ENCODE peak calls at places on chromosomes 13 and 19, in eight cellular contexts. R, Y, M, I, B, V, C and F are unnamed samples.

GRCh38 chr13:72782717-72783116 is 784 bp downstream of the PIBF1 start:
- DNase-seq in R (no peak), Y (peak), M (no peak), I (no peak), B (no peak), V (peak), C (peak), F (peak)

GRCh38 chr13:98539655-98540054 is 37.3 kb downstream of the STK24 start:
- DNase-seq in R (no peak), Y (no peak), M (no peak), I (no peak), B (no peak), V (peak), C (peak), F (peak)

GRCh38 chr13:84744203-84744602 is 861.9 kb upstream of the SLITRK1 start:
- DNase-seq in R (no peak), Y (no peak), M (no peak), I (no peak), B (no peak), V (no peak), C (no peak), F (no peak)

GRCh38 chr13:100528353-100528752 is 60.2 kb downstream of the GGACT start:
- DNase-seq in R (no peak), Y (no peak), M (no peak), I (no peak), B (no peak), V (no peak), C (no peak), F (no peak)

GRCh38 chr19:19550454-19550842 is 12.4 kb downstream of the CILP2 start:
- DNase-seq in R (no peak), Y (peak), M (no peak), I (no peak), B (no peak), V (no peak), C (no peak), F (no peak)

GRCh38 chr19:16062789-16063188 is 13.5 kb upstream of the TPM4 start:
- DNase-seq in R (peak), Y (peak), M (peak), I (no peak), B (no peak), V (no peak), C (peak), F (no peak)

GRCh38 chr13:23509781-23510543 is 60.2 kb upstream of the TNFRSF19 start:
- DNase-seq in R (no peak), Y (peak), M (no peak), I (peak), B (no peak), V (peak), C (peak), F (peak)

GRCh38 chr19:3056454-3057016 is 5.8 kb downstream of the TLE5 start:
- DNase-seq in R (no peak), Y (no peak), M (peak), I (no peak), B (no peak), V (no peak), C (no peak), F (no peak)

GRCh38 chr13:113447596-113447995 is 5.7 kb downstream of the ADPRHL1 start:
- DNase-seq in R (no peak), Y (no peak), M (no peak), I (no peak), B (no peak), V (no peak), C (no peak), F (no peak)

GRCh38 chr13:97696921-97697320 is 256.6 kb upstream of the IPO5 start:
- DNase-seq in R (no peak), Y (no peak), M (no peak), I (no peak), B (no peak), V (no peak), C (no peak), F (no peak)

GRCh38 chr19:30070198-30070969 is 128.3 kb downstream of the URI1 start:
- DNase-seq in R (peak), Y (no peak), M (no peak), I (no peak), B (no peak), V (no peak), C (no peak), F (no peak)

GRCh38 chr19:18322318-18322758 is 538 bp downstream of the LSM4 start:
- DNase-seq in R (peak), Y (peak), M (no peak), I (no peak), B (no peak), V (peak), C (peak), F (peak)

GRCh38 chr13:102799544-102800144 is 725 bp downstream of the BIVM start:
- DNase-seq in R (peak), Y (peak), M (no peak), I (no peak), B (no peak), V (peak), C (peak), F (peak)

GRCh38 chr13:20721058-20721453 is 17.6 kb downstream of the IL17D start:
- DNase-seq in R (no peak), Y (no peak), M (no peak), I (no peak), B (no peak), V (no peak), C (no peak), F (no peak)

GRCh38 chr19:43784981-43785808 is 4.4 kb upstream of the KCNN4 start:
- DNase-seq in R (peak), Y (peak), M (peak), I (no peak), B (no peak), V (peak), C (peak), F (peak)

GRCh38 chr13:39417643-39418042 is 185.3 kb downstream of the LHFPL6 start:
- DNase-seq in R (no peak), Y (peak), M (no peak), I (peak), B (no peak), V (peak), C (peak), F (peak)

GRCh38 chr13:111460548-111461444 is 140.4 kb downstream of the TEX29 start:
- DNase-seq in R (peak), Y (peak), M (peak), I (peak), B (peak), V (peak), C (peak), F (peak)

GRCh38 chr13:90070362-90070761 is 1277.1 kb upstream of the MIR17HG start:
- DNase-seq in R (no peak), Y (no peak), M (no peak), I (no peak), B (no peak), V (peak), C (peak), F (no peak)

GRCh38 chr19:15025237-15025636 is 24.0 kb upstream of the CASP14 start:
- DNase-seq in R (no peak), Y (no peak), M (peak), I (no peak), B (no peak), V (no peak), C (no peak), F (no peak)

GRCh38 chr19:50703915-50704548 is 15.6 kb downstream of the SHANK1 start:
- DNase-seq in R (no peak), Y (no peak), M (no peak), I (no peak), B (no peak), V (no peak), C (no peak), F (no peak)

GRCh38 chr13:98202026-98202425 is 25.0 kb upstream of the RNF113B start:
- DNase-seq in R (peak), Y (no peak), M (no peak), I (no peak), B (no peak), V (no peak), C (no peak), F (no peak)

GRCh38 chr13:59873856-59874255 is 289.9 kb downstream of the DIAPH3 start:
- DNase-seq in R (no peak), Y (no peak), M (no peak), I (no peak), B (no peak), V (no peak), C (no peak), F (no peak)
- H3K4me3 ChIP-seq in R (no peak), Y (no peak), M (no peak), I (no peak), B (no peak), V (no peak), C (no peak), F (no peak)

GRCh38 chr19:1360818-1361461 is 22.8 kb upstream of the NDUFS7 start:
- DNase-seq in R (peak), Y (peak), M (peak), I (no peak), B (no peak), V (peak), C (no peak), F (peak)
- H3K4me3 ChIP-seq in R (no peak), Y (peak), M (no peak), I (no peak), B (no peak), V (peak), C (no peak), F (peak)

DNA sequence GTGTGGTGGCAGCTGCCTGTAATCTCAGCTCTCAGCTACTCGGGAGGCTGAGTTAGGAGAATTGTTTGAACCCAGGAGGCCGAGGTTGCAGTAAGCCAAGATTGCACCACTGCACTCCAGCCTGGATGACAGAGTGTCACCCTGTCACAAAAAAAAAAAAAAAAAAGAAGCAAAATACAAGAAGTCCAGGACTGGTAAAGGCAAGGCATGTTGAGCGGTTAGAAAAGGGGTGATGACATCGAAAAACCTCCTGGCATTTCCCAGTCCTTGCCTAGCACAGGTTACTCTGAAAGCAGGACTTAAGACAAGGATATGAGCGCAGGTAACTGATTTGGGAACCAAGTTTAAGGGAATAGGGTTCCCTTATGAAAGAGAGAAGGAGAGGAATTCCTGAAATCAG is 2.5 kb upstream of the LILRB4 start:
- DNase-seq in R (no peak), Y (no peak), M (no peak), I (no peak), B (no peak), V (no peak), C (no peak), F (no peak)
- H3K4me3 ChIP-seq in R (no peak), Y (no peak), M (no peak), I (no peak), B (no peak), V (no peak), C (no peak), F (no peak)

GRCh38 chr19:55368106-55368505 is 2.2 kb downstream of the IL11 start:
- DNase-seq in R (no peak), Y (no peak), M (no peak), I (no peak), B (no peak), V (no peak), C (no peak), F (no peak)

GRCh38 chr19:55369651-55370304 is 485 bp downstream of the IL11 start:
- DNase-seq in R (no peak), Y (peak), M (no peak), I (no peak), B (peak), V (peak), C (peak), F (peak)

GRCh38 chr19:55372316-55373081 is 2.2 kb upstream of the IL11 start:
- DNase-seq in R (no peak), Y (peak), M (no peak), I (no peak), B (no peak), V (no peak), C (peak), F (peak)

GRCh38 chr19:55368701-55369563 is 1.3 kb downstream of the IL11 start:
- DNase-seq in R (no peak), Y (peak), M (no peak), I (no peak), B (no peak), V (no peak), C (peak), F (peak)

DNA sequence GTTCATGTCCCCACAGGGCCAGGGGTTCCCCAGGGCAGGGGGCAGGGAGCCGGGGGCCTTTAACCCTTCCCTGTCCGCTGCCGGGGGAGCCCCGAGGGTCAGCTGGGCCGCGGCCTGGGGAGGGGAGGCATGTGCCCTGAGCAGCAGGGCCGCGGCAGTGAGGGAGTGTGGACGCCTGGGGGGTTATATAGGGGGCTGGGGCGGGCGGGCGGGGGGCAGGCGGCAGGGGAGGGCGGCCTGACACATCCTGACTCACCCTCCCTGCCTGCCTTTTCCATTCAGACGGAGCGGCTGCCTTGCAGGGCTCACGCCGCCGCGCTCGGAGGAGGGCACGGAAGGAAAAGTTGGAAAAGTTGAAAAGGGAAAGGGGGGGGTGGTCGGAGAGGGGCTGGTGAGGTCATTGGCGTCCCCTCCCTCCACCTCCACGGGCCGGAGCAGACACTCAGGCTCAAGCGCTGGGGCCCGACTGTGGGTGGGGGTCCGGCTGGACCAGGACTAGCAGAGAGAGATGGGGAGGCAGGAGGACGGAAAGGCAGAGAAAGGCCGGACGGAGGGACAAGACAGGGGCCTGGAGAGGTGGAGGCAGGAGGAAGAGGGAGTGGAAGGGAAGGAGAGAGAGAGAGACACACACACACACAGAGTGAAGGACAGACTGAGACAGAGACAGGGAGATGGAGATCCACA is at the start of gene IL11:
- DNase-seq in R (no peak), Y (peak), M (no peak), I (no peak), B (no peak), V (no peak), C (peak), F (peak)
- H3K4me3 ChIP-seq in R (no peak), Y (peak), M (no peak), I (peak), B (peak), V (peak), C (peak), F (peak)

GRCh38 chr13:45042539-45042938 is 53.2 kb downstream of the GPALPP1 start:
- DNase-seq in R (no peak), Y (no peak), M (no peak), I (no peak), B (no peak), V (no peak), C (peak), F (no peak)
- H3K4me3 ChIP-seq in R (no peak), Y (no peak), M (no peak), I (no peak), B (no peak), V (no peak), C (no peak), F (no peak)

GRCh38 chr13:52994865-52995264 is 33.7 kb upstream of the OLFM4 start:
- DNase-seq in R (no peak), Y (no peak), M (no peak), I (no peak), B (no peak), V (no peak), C (no peak), F (no peak)
- H3K4me3 ChIP-seq in R (no peak), Y (no peak), M (no peak), I (no peak), B (no peak), V (no peak), C (no peak), F (no peak)

GRCh38 chr19:38682195-38682867 is 34.9 kb downstream of the ACTN4 start:
- DNase-seq in R (no peak), Y (no peak), M (no peak), I (no peak), B (no peak), V (no peak), C (no peak), F (no peak)
- H3K4me3 ChIP-seq in R (no peak), Y (no peak), M (no peak), I (no peak), B (no peak), V (no peak), C (no peak), F (no peak)

DNA sequence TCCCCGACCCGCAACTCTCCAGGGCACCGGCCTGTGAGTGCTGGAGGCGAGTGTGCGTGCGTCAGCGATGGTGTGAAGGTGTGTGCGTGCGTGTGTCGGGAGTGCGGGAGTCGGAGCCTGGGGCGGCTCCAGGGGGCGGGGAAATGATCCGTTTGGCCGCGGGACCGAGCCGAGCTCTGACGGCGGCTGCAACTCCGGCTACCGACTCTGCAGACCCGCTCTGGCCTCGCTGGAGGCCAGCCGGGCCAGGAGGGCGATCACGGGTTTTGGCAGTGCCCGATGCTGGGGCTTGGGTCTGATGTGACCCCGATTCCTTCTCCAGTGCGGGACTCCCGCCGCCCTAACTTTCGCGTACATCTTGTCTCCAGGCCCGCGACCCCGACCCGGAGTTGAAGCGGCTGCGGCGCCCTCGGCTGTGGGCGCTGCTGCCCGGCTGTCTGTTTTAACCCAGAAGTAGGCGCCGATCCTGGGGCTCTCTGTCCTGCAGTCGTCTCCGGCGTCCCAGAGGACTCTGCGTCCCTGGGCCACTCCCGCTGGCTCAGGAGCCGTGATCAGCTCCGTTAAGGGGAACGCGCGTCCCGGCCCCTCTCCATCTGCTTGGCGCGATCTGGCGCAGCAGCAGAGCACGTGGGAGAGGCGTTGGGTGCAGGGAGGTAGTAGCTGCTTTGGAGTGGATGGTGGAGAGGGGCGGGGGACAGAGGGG is 1.2 kb downstream of the CHST8 start:
- DNase-seq in R (no peak), Y (no peak), M (no peak), I (no peak), B (no peak), V (no peak), C (no peak), F (no peak)
- H3K4me3 ChIP-seq in R (no peak), Y (no peak), M (no peak), I (no peak), B (peak), V (no peak), C (no peak), F (no peak)